ENCODE peak calls at places on chromosomes 11 and 22, in ten cellular contexts. B is prostate gland, Q is breast epithelium, G is sigmoid colon, O is transverse colon, W is upper lobe of left lung, K is K562, Y is H1, E is spleen, A is suprapubic skin. F is an unnamed sample.

GRCh38 chr11:12439615-12440014 is 62.2 kb downstream of the PARVA start:
- DNase-seq in B (no peak), Q (no peak), G (no peak), O (peak), W (no peak), K (no peak), Y (no peak), E (no peak), A (no peak), F (peak)

GRCh38 chr22:31248965-31249940 is 37.2 kb downstream of the LIMK2 start:
- DNase-seq in B (peak), Q (peak), G (peak), O (no peak), W (no peak), K (no peak), Y (no peak), E (no peak), A (no peak), F (no peak)

GRCh38 chr11:65430406-65431217 is 8.0 kb downstream of the NEAT1 start:
- DNase-seq in B (peak), Q (peak), G (peak), O (peak), W (no peak), K (no peak), Y (no peak), E (no peak), A (peak), F (no peak)

GRCh38 chr22:22752556-22753477 is 108.4 kb downstream of the GGTLC2 start:
- DNase-seq in B (no peak), Q (no peak), G (no peak), O (no peak), W (no peak), K (peak), Y (no peak), E (no peak), A (no peak), F (no peak)

GRCh38 chr11:127939000-127939399 is 648.4 kb downstream of the ETS1 start:
- DNase-seq in B (no peak), Q (no peak), G (no peak), O (no peak), W (no peak), K (no peak), Y (no peak), E (no peak), A (no peak), F (no peak)

GRCh38 chr11:125214466-125215204 is 50.1 kb downstream of the PKNOX2 start:
- DNase-seq in B (no peak), Q (no peak), G (no peak), O (no peak), W (no peak), K (no peak), Y (no peak), E (peak), A (no peak), F (no peak)

GRCh38 chr11:28346721-28347120 is 238.5 kb downstream of the METTL15 start:
- DNase-seq in B (no peak), Q (no peak), G (no peak), O (no peak), W (no peak), K (no peak), Y (no peak), E (no peak), A (no peak), F (no peak)

GRCh38 chr11:17313349-17314231 is 37.1 kb downstream of the NUCB2 start:
- DNase-seq in B (no peak), Q (no peak), G (no peak), O (no peak), W (no peak), K (no peak), Y (no peak), E (no peak), A (no peak), F (no peak)

GRCh38 chr11:128207861-128208321 is 379.5 kb downstream of the ETS1 start:
- DNase-seq in B (no peak), Q (no peak), G (no peak), O (no peak), W (no peak), K (no peak), Y (no peak), E (no peak), A (no peak), F (no peak)

GRCh38 chr22:22752199-22752555 is 107.8 kb downstream of the GGTLC2 start:
- DNase-seq in B (no peak), Q (no peak), G (no peak), O (no peak), W (no peak), K (no peak), Y (no peak), E (no peak), A (no peak), F (no peak)

GRCh38 chr11:12786891-12787290 is 112.7 kb downstream of the TEAD1 start:
- DNase-seq in B (no peak), Q (no peak), G (no peak), O (no peak), W (no peak), K (no peak), Y (no peak), E (no peak), A (no peak), F (no peak)

GRCh38 chr11:6604081-6604626 is 580 bp downstream of the ILK start:
- DNase-seq in B (peak), Q (no peak), G (peak), O (peak), W (peak), K (peak), Y (no peak), E (peak), A (no peak), F (peak)

GRCh38 chr11:1067812-1068496 is 6.7 kb upstream of the MUC2 start:
- DNase-seq in B (no peak), Q (no peak), G (no peak), O (no peak), W (no peak), K (no peak), Y (no peak), E (no peak), A (no peak), F (no peak)

GRCh38 chr11:69911310-69912160 is 92.3 kb upstream of the FGF3 start:
- DNase-seq in B (no peak), Q (no peak), G (peak), O (no peak), W (peak), K (no peak), Y (no peak), E (peak), A (peak), F (no peak)

GRCh38 chr11:111229604-111230003 is 15.9 kb upstream of the POU2AF2 start:
- DNase-seq in B (no peak), Q (no peak), G (no peak), O (no peak), W (no peak), K (no peak), Y (no peak), E (no peak), A (no peak), F (no peak)

GRCh38 chr11:124197999-124198398 is 14.9 kb downstream of the OR10D3 start:
- DNase-seq in B (no peak), Q (no peak), G (no peak), O (no peak), W (no peak), K (no peak), Y (no peak), E (no peak), A (no peak), F (no peak)

GRCh38 chr11:8290122-8290810 is 26.6 kb upstream of the LMO1 start:
- DNase-seq in B (no peak), Q (no peak), G (peak), O (no peak), W (no peak), K (no peak), Y (no peak), E (peak), A (peak), F (no peak)

GRCh38 chr11:114291381-114291780 is 4.8 kb upstream of the NNMT start:
- DNase-seq in B (no peak), Q (no peak), G (no peak), O (no peak), W (no peak), K (no peak), Y (no peak), E (no peak), A (no peak), F (no peak)

GRCh38 chr11:18064450-18065048 is 18.5 kb upstream of the TPH1 start:
- DNase-seq in B (no peak), Q (no peak), G (no peak), O (no peak), W (no peak), K (no peak), Y (no peak), E (no peak), A (no peak), F (no peak)

GRCh38 chr11:30423886-30424285 is 101.0 kb downstream of the ARL14EP start:
- DNase-seq in B (no peak), Q (no peak), G (no peak), O (no peak), W (no peak), K (no peak), Y (no peak), E (no peak), A (no peak), F (no peak)

GRCh38 chr11:69383372-69383771 is 89.4 kb downstream of the MYEOV start:
- DNase-seq in B (no peak), Q (peak), G (no peak), O (no peak), W (no peak), K (no peak), Y (no peak), E (peak), A (peak), F (no peak)

GRCh38 chr11:107563702-107564101 is 1.8 kb downstream of the ALKBH8 start:
- DNase-seq in B (no peak), Q (no peak), G (no peak), O (peak), W (no peak), K (peak), Y (no peak), E (no peak), A (no peak), F (no peak)

GRCh38 chr11:87589082-87589481 is 551.3 kb downstream of the TMEM135 start:
- DNase-seq in B (no peak), Q (no peak), G (no peak), O (no peak), W (peak), K (no peak), Y (no peak), E (peak), A (no peak), F (no peak)

GRCh38 chr11:45322111-45322705 is 36.1 kb upstream of the SYT13 start:
- DNase-seq in B (no peak), Q (no peak), G (peak), O (no peak), W (no peak), K (no peak), Y (no peak), E (no peak), A (no peak), F (peak)

GRCh38 chr11:106410902-106411301 is 333.4 kb downstream of the AASDHPPT start:
- DNase-seq in B (no peak), Q (no peak), G (no peak), O (no peak), W (no peak), K (no peak), Y (no peak), E (no peak), A (no peak), F (no peak)

GRCh38 chr11:119741369-119742262 is 12.6 kb upstream of the NECTIN1 start:
- DNase-seq in B (no peak), Q (peak), G (no peak), O (peak), W (peak), K (peak), Y (no peak), E (peak), A (no peak), F (no peak)

GRCh38 chr11:134120143-134120850 is 51.4 kb downstream of the JAM3 start:
- DNase-seq in B (peak), Q (no peak), G (peak), O (peak), W (no peak), K (no peak), Y (no peak), E (no peak), A (no peak), F (peak)

GRCh38 chr22:39994566-39995345 is at the start of gene FAM83F:
- DNase-seq in B (peak), Q (no peak), G (no peak), O (peak), W (peak), K (peak), Y (no peak), E (peak), A (no peak), F (no peak)

GRCh38 chr11:119974467-119974866 is 163.4 kb downstream of the TRIM29 start:
- DNase-seq in B (no peak), Q (no peak), G (no peak), O (no peak), W (no peak), K (no peak), Y (no peak), E (no peak), A (no peak), F (no peak)

GRCh38 chr11:12526789-12527188 is 147.4 kb upstream of the TEAD1 start:
- DNase-seq in B (no peak), Q (no peak), G (no peak), O (no peak), W (no peak), K (no peak), Y (no peak), E (no peak), A (no peak), F (no peak)

DNA sequence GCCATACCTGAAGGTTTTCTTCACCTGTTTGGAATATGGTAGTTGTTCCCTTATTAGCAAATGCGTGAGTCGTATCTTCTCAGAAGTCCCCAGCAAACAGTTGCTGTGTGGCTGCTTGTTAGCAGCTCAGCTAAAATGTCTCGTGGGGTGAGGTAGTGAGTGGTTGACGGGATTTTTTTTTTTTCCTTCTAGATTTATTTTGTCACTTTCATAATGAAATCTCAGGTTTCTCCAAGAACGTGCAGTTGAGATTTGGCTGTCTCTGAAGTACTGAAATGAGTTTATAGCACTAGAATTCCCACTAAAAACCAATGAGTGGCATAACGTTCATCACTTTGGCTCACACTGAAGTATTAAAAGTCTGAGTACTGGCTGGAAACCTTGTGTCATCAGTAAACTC is 16.8 kb downstream of the RCN1 start:
- DNase-seq in B (no peak), Q (no peak), G (no peak), O (no peak), W (no peak), K (no peak), Y (no peak), E (no peak), A (no peak), F (no peak)
- TF ChIP-seq POLR2A in B (no peak), Q (no peak), G (no peak), O (no peak), W (no peak), K (no peak), Y (no peak), E (no peak), A (no peak), F (no peak)

GRCh38 chr22:38455063-38455529 is at the start of gene KCNJ4:
- DNase-seq in B (no peak), Q (no peak), G (no peak), O (no peak), W (no peak), K (peak), Y (no peak), E (no peak), A (no peak), F (no peak)
- H3K4me3 ChIP-seq in B (peak), Q (peak), G (peak), O (no peak), W (peak), K (peak), Y (peak), E (peak), A (peak), F (peak)

GRCh38 chr22:26891431-26891830 is 234.0 kb downstream of the MIAT start:
- DNase-seq in B (no peak), Q (no peak), G (no peak), O (no peak), W (no peak), K (no peak), Y (no peak), E (no peak), A (no peak), F (no peak)

GRCh38 chr22:26887916-26888315 is 230.5 kb downstream of the MIAT start:
- DNase-seq in B (no peak), Q (no peak), G (no peak), O (no peak), W (no peak), K (no peak), Y (no peak), E (no peak), A (no peak), F (peak)

GRCh38 chr22:26890870-26891269 is 233.5 kb downstream of the MIAT start:
- DNase-seq in B (no peak), Q (no peak), G (no peak), O (no peak), W (no peak), K (no peak), Y (no peak), E (no peak), A (no peak), F (peak)

GRCh38 chr22:26888887-26889286 is 231.5 kb downstream of the MIAT start:
- DNase-seq in B (no peak), Q (no peak), G (no peak), O (no peak), W (no peak), K (no peak), Y (no peak), E (no peak), A (no peak), F (no peak)

DNA sequence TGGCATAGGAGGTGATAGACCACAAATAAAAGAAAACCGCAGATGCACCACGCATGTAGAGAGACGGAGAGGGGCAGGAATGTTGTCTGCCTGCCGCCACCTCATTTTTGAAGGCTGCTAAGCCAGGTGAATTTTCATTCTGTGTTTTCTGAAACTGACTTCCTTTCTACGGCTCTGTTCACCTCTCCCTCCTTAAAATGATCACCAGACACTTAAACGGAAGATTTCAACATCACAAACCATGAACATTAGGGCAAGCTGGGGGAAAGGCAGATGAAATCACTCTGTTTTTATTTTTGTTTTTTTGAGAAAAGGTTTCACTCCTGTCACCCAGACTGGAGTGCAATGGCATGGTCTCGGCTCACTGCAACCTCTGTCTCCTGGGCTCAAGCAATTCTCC is 232.4 kb downstream of the MIAT start:
- DNase-seq in B (no peak), Q (no peak), G (no peak), O (no peak), W (no peak), K (no peak), Y (no peak), E (no peak), A (no peak), F (peak)
- TF ChIP-seq POLR2AphosphoS5 in B (no peak), Q (no peak), G (no peak), O (no peak), W (no peak), K (no peak), Y (no peak), E (no peak), A (no peak), F (no peak)

GRCh38 chr11:118247041-118247440 is 5.1 kb downstream of the MPZL3 start:
- DNase-seq in B (no peak), Q (no peak), G (no peak), O (no peak), W (no peak), K (no peak), Y (no peak), E (no peak), A (no peak), F (no peak)

GRCh38 chr11:118251858-118252652 is at the start of gene MPZL3:
- DNase-seq in B (peak), Q (peak), G (peak), O (peak), W (peak), K (peak), Y (peak), E (peak), A (peak), F (no peak)

GRCh38 chr11:118258410-118258809 is 5.7 kb downstream of the MPZL2 start:
- DNase-seq in B (no peak), Q (no peak), G (no peak), O (no peak), W (no peak), K (no peak), Y (no peak), E (no peak), A (no peak), F (no peak)

DNA sequence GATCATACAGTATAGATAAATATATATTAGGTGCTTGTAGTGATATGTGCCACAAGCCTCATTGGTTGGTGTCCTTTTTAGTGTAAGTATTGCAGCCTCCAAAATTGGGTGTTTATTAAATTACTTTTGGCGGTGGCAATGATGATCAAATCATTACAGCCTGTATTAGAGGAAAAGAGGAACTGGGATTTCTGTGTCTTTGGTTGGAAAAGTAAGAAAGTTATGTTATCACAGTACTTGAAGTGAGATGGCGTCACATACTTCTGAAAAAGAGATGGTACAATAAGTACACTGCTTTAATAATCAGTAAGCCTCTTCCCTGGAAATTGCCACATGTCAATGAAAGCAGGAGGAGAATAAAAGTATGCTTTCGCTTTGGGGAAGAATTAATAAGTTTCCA is 523 bp upstream of the MPZL3 start:
- DNase-seq in B (no peak), Q (no peak), G (no peak), O (no peak), W (no peak), K (no peak), Y (no peak), E (no peak), A (no peak), F (no peak)
- TF ChIP-seq POLR2A in B (no peak), Q (no peak), G (no peak), O (no peak), W (no peak), K (no peak), Y (no peak), E (no peak), A (no peak), F (no peak)

DNA sequence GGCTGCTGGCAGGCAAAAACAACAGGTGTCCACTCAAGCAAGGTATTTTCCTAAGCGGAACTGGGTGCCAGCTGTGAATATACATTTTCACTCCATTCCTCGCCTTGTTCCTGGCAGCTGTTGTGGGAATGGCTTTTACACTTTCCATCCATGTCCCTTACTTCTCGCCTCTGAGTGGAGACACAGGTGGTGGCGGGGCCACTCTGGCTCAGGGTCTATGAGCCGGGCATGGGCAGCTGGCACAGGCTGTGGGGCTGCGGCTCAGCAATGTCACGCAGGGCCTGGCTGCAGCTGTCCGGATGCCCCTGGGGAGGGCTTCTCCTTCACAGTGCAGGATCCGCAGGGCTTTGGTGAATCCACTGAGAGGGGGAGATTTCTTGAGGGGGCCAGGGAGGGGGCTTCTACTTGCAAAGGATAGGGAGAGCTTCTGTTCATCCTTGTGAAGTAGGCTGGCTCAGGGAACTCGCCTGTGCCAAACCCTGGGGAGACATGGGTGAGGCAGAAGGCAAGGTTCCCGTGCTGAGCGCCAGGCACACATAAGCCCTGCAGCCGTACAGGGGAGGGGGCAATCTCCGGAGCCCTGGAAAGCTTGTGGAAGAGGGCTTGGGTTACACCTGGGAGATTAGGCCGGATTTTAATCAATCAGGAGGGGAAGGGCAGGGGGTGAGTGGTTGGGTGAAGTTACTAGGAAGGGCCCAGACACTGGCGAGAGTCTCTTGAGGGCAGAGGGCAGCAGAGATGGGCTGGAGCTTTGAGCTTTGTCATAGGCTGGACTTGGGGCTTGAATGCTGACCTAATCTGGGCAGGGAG is 45.7 kb downstream of the KCNQ1OT1 start:
- DNase-seq in B (no peak), Q (no peak), G (no peak), O (no peak), W (peak), K (peak), Y (no peak), E (peak), A (no peak), F (peak)
- H3K4me3 ChIP-seq in B (no peak), Q (no peak), G (no peak), O (no peak), W (no peak), K (no peak), Y (no peak), E (no peak), A (no peak), F (no peak)